ENCODE peak calls at places on chromosomes 11 and 22, in four cellular contexts. O is cardiac fibroblast, E is transverse colon, W is ascending aorta. U is an unnamed sample.

GRCh38 chr22:45602824-45603301 is 68.8 kb upstream of the ATXN10 start:
- DNase-seq in E (no peak), O (peak; percentile 49), W (no peak), U (no peak)

GRCh38 chr11:113591122-113591521 is 115.0 kb downstream of the TMPRSS5 start:
- DNase-seq in E (no peak), O (no peak), W (no peak), U (no peak)

GRCh38 chr22:49420651-49421050 is 407.0 kb downstream of the BRD1 start:
- DNase-seq in E (no peak), W (no peak), O (no peak), U (no peak)

GRCh38 chr11:41245704-41246398 is 213.6 kb downstream of the LRRC4C start:
- DNase-seq in W (no peak), E (no peak), O (no peak), U (no peak)

GRCh38 chr22:44850946-44851345 is 98.6 kb downstream of the ARHGAP8 start:
- DNase-seq in O (no peak), E (no peak), W (no peak), U (no peak)

GRCh38 chr11:68206211-68206610 is 6.9 kb downstream of the KMT5B start:
- DNase-seq in E (no peak), O (peak; percentile 80), W (no peak), U (no peak)

GRCh38 chr11:68889948-68890446 is 13.6 kb downstream of the MRPL21 start:
- DNase-seq in W (peak; percentile 79), O (peak; percentile 84), E (peak; percentile 30), U (peak; percentile 91)

GRCh38 chr11:63490551-63491239 is at the start of gene PLAAT5:
- DNase-seq in E (peak; percentile 16), W (no peak), O (peak; percentile 64), U (no peak)

GRCh38 chr11:83702795-83703194 is 416.6 kb upstream of the CCDC90B start:
- DNase-seq in O (no peak), W (no peak), E (no peak), U (no peak)

GRCh38 chr22:47810505-47811500 is 1048.4 kb downstream of the TBC1D22A start:
- DNase-seq in O (no peak), E (no peak), W (no peak), U (no peak)

GRCh38 chr11:125638315-125638714 is 13.4 kb downstream of the CHEK1 start:
- DNase-seq in W (no peak), O (no peak), E (no peak), U (no peak)

GRCh38 chr11:63548178-63548577 is 11.6 kb downstream of the PLAAT4 start:
- DNase-seq in O (peak; percentile 95), W (peak; percentile 16), E (no peak), U (no peak)

GRCh38 chr22:46528121-46528610 is 9.3 kb downstream of the CELSR1 start:
- DNase-seq in W (no peak), E (no peak), O (peak; percentile 72), U (no peak)

GRCh38 chr22:27115816-27116256 is 458.4 kb downstream of the MIAT start:
- DNase-seq in O (peak; percentile 38), E (no peak), W (no peak), U (no peak)

GRCh38 chr22:27748355-27749168 is 53.0 kb downstream of the MN1 start:
- DNase-seq in W (peak; percentile 68), O (peak; percentile 79), E (no peak), U (no peak)

GRCh38 chr11:92393218-92393617 is 168.6 kb downstream of the FAT3 start:
- DNase-seq in W (no peak), E (no peak), O (no peak), U (no peak)

GRCh38 chr11:24567380-24567779 is 70.5 kb downstream of the LUZP2 start:
- DNase-seq in E (no peak), W (no peak), O (no peak), U (no peak)

GRCh38 chr11:130209128-130209932 is 49.7 kb downstream of the ST14 start:
- DNase-seq in W (peak; percentile 55), O (no peak), E (peak; percentile 7), U (no peak)

GRCh38 chr11:8357891-8358566 is 94.4 kb upstream of the LMO1 start:
- DNase-seq in W (no peak), E (no peak), O (no peak), U (no peak)

GRCh38 chr11:96704847-96705246 is 315.0 kb downstream of the JRKL start:
- DNase-seq in E (no peak), W (no peak), O (peak; percentile 20), U (no peak)

GRCh38 chr22:46336119-46337078 is 885 bp downstream of the TRMU start:
- DNase-seq in E (peak; percentile 33), O (peak; percentile 11), W (no peak), U (no peak)

GRCh38 chr22:35785181-35785923 is 67.7 kb downstream of the APOL5 start:
- DNase-seq in W (no peak), O (peak; percentile 64), E (no peak), U (no peak)

GRCh38 chr11:83070044-83070877 is 1.4 kb downstream of the RAB30 start:
- DNase-seq in E (no peak), O (peak; percentile 80), W (no peak), U (no peak)

GRCh38 chr11:83051760-83052671 is 19.7 kb downstream of the RAB30 start:
- DNase-seq in E (no peak), O (peak; percentile 95), W (peak; percentile 79), U (peak; percentile 51)

GRCh38 chr11:112298535-112298934 is 37.9 kb upstream of the PLET1 start:
- DNase-seq in E (no peak), W (peak; percentile 61), O (no peak), U (no peak)

GRCh38 chr22:19766506-19767426 is 6.2 kb downstream of the TBX1 start:
- DNase-seq in E (peak; percentile 60), O (no peak), W (peak; percentile 73), U (no peak)

GRCh38 chr11:34274712-34275398 is 83.0 kb downstream of the ABTB2 start:
- DNase-seq in E (peak; percentile 73), O (peak; percentile 98), W (peak; percentile 97), U (peak; percentile 93)

GRCh38 chr11:36492724-36493304 is 17.3 kb downstream of the TRAF6 start:
- DNase-seq in O (peak; percentile 71), E (no peak), W (no peak), U (no peak)

GRCh38 chr11:3021125-3021524 is 29.0 kb upstream of the NAP1L4 start:
- DNase-seq in W (no peak), E (peak; percentile 61), O (peak; percentile 42), U (no peak)

GRCh38 chr11:64723117-64723906 is at the start of gene NRXN2:
- DNase-seq in W (peak; percentile 85), E (peak; percentile 83), O (peak; percentile 82), U (peak; percentile 94)

GRCh38 chr11:64723907-64724862 is 1.2 kb upstream of the NRXN2 start:
- DNase-seq in E (no peak), W (no peak), O (no peak), U (no peak)

GRCh38 chr11:64720640-64721358 is 2.2 kb downstream of the NRXN2 start:
- DNase-seq in W (no peak), O (no peak), E (no peak), U (no peak)

GRCh38 chr11:64721359-64721699 is 1.7 kb downstream of the NRXN2 start:
- DNase-seq in W (no peak), O (no peak), E (no peak), U (no peak)

DNA sequence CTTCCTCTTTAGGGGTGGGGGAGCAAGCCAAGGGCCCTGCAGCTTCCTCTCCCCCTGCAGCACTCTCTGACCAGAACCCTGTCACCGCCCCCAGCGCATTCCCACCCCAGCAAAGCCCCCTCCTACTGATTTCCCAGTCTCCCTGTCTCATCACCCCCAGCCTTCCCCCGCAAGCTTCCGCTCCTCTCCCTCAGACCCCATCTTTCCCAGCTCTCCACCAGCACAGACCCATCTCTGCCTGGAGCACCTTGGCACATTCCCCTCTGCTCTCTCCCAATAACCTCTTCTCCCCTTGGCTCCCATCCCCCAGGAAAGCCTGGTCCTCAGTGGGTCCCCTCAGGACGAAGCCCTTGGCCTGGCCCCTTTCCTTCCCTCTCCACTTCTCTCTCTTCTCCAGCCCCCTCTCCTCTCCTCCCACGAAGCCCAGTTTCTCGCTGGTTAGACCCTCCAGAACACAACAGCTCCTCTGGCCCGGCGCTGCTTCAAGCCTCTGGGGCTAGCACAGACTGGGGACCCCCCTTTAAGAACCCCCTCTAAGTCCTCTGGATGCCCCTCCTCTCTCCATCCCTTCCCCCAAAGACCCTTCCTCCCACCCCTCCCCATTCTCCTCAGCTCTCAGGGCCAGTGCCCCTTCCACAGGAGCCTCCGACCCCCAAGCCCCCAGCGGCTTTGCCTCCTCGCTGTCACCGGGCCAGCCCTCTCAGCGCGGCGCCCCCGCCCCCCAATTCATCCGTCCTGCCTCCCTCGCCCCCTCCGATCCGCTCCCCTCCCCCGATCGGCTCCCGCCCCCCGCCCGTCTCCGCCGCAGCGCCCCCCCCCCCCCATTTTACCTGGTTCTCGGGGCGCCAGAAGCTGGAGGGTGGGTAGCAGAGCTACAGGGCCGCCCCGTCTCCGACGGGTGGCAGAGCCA is 601 bp downstream of the NRXN2 start:
- DNase-seq in E (no peak), O (no peak), W (no peak), U (no peak)
- H3K4me3 ChIP-seq in E (no peak overlapping the region), O (no peak overlapping the region), W (peak overlapping the region; percentile 82), U (no peak overlapping the region)

GRCh38 chr11:119421351-119421750 is 1.6 kb downstream of the THY1 start:
- DNase-seq in O (no peak), W (no peak), E (no peak), U (no peak)

GRCh38 chr11:119420631-119421030 is 2.3 kb downstream of the THY1 start:
- DNase-seq in E (no peak), W (no peak), O (no peak), U (no peak)

GRCh38 chr11:119419246-119419645 is 3.7 kb downstream of the THY1 start:
- DNase-seq in E (no peak), O (no peak), W (no peak), U (no peak)

GRCh38 chr11:119418759-119419158 is 4.2 kb downstream of the THY1 start:
- DNase-seq in O (no peak), E (no peak), W (no peak), U (no peak)

GRCh38 chr11:119419834-119420492 is 3.0 kb downstream of the THY1 start:
- DNase-seq in W (no peak), O (no peak), E (no peak), U (no peak)
- H3K4me3 ChIP-seq in W (no peak overlapping the region), O (no peak overlapping the region), E (no peak overlapping the region), U (no peak overlapping the region)

GRCh38 chr11:43920598-43921419 is 21.6 kb upstream of the C11orf96 start:
- DNase-seq in W (peak; percentile 95), E (peak; percentile 46), O (peak; percentile 100), U (peak; percentile 82)
- H3K4me3 ChIP-seq in W (no peak overlapping the region), E (no peak overlapping the region), O (no peak overlapping the region), U (no peak overlapping the region)

GRCh38 chr11:65489061-65489705 is 9.7 kb upstream of the MALAT1 start:
- DNase-seq in E (peak; percentile 60), W (peak; percentile 96), O (peak; percentile 89), U (no peak)
- H3K4me3 ChIP-seq in E (no peak overlapping the region), W (peak overlapping the region; percentile 42), O (no peak overlapping the region), U (no peak overlapping the region)

U was measured in lower leg skin.